ENCODE peak calls at places on chromosomes 1 and 21, in four cellular contexts. F is naive thymus-derived CD4-positive, alpha-beta T cell; W is small intestine; R is astrocyte. I is an unnamed sample.

GRCh38 chr21:32415999-32416398 is 3.5 kb downstream of the EVA1C start:
- DNase-seq in F (no peak), W (no peak), R (no peak), I (no peak)

GRCh38 chr21:41686664-41687063 is 80.2 kb downstream of the RIPK4 start:
- DNase-seq in F (no peak), W (peak), R (no peak), I (no peak)

GRCh38 chr1:11067716-11068495 is 8.1 kb upstream of the SRM start:
- DNase-seq in F (no peak), W (no peak), R (no peak), I (no peak)

GRCh38 chr1:115685029-115685705 is 43.4 kb downstream of the VANGL1 start:
- DNase-seq in F (no peak), W (no peak), R (no peak), I (no peak)

GRCh38 chr1:116763116-116763786 is 9.0 kb downstream of the CD2 start:
- DNase-seq in F (peak), W (no peak), R (no peak), I (no peak)

GRCh38 chr1:15090373-15090772 is 63.2 kb upstream of the TMEM51 start:
- DNase-seq in F (no peak), W (peak), R (no peak), I (peak)

GRCh38 chr1:223844962-223845809 is 561 bp downstream of the TP53BP2 start:
- DNase-seq in F (peak), W (peak), R (peak), I (peak)

GRCh38 chr1:161130266-161130665 is 2.2 kb downstream of the DEDD start:
- DNase-seq in F (no peak), W (no peak), R (no peak), I (no peak)

GRCh38 chr1:161885013-161885412 is 118.9 kb downstream of the ATF6 start:
- DNase-seq in F (no peak), W (no peak), R (peak), I (no peak)

GRCh38 chr1:234765181-234765580 is 155.2 kb upstream of the IRF2BP2 start:
- DNase-seq in F (no peak), W (no peak), R (no peak), I (no peak)

GRCh38 chr1:32817815-32818786 is 648 bp downstream of the S100PBP start:
- DNase-seq in F (peak), W (peak), R (peak), I (peak)

GRCh38 chr1:211479624-211480023 is 12.3 kb downstream of the RD3 start:
- DNase-seq in F (no peak), W (no peak), R (no peak), I (no peak)

GRCh38 chr1:110339427-110340206 is 440 bp downstream of the RBM15 start:
- DNase-seq in F (peak), W (peak), R (peak), I (peak)

GRCh38 chr1:243343970-243344749 is 88.3 kb downstream of the SDCCAG8 start:
- DNase-seq in F (peak), W (peak), R (peak), I (peak)

GRCh38 chr1:151847867-151848596 is 5.5 kb downstream of the THEM5 start:
- DNase-seq in F (no peak), W (no peak), R (no peak), I (no peak)

GRCh38 chr1:59331686-59332085 is 34.8 kb downstream of the FGGY start:
- DNase-seq in F (no peak), W (no peak), R (no peak), I (no peak)

GRCh38 chr1:222861057-222861456 is 46.2 kb downstream of the DISP1 start:
- DNase-seq in F (no peak), W (no peak), R (no peak), I (no peak)

GRCh38 chr1:212612251-212612961 is 3.8 kb downstream of the ATF3 start:
- DNase-seq in F (no peak), W (no peak), R (no peak), I (no peak)

GRCh38 chr1:62286778-62287224 is 32.4 kb downstream of the KANK4 start:
- DNase-seq in F (no peak), W (peak), R (no peak), I (peak)

GRCh38 chr1:244353572-244354091 is 98.1 kb downstream of the ADSS2 start:
- DNase-seq in F (no peak), W (peak), R (peak), I (peak)

GRCh38 chr21:25639922-25640670 is 1.0 kb downstream of the JAM2 start:
- DNase-seq in F (no peak), W (no peak), R (no peak), I (peak)

GRCh38 chr21:25638634-25639166 is 358 bp upstream of the JAM2 start:
- DNase-seq in F (no peak), W (no peak), R (no peak), I (no peak)

GRCh38 chr21:25643486-25643885 is 4.4 kb downstream of the JAM2 start:
- DNase-seq in F (no peak), W (no peak), R (no peak), I (no peak)

GRCh38 chr21:25639167-25639921 is at the start of gene JAM2:
- DNase-seq in F (peak), W (no peak), R (peak), I (peak)

DNA sequence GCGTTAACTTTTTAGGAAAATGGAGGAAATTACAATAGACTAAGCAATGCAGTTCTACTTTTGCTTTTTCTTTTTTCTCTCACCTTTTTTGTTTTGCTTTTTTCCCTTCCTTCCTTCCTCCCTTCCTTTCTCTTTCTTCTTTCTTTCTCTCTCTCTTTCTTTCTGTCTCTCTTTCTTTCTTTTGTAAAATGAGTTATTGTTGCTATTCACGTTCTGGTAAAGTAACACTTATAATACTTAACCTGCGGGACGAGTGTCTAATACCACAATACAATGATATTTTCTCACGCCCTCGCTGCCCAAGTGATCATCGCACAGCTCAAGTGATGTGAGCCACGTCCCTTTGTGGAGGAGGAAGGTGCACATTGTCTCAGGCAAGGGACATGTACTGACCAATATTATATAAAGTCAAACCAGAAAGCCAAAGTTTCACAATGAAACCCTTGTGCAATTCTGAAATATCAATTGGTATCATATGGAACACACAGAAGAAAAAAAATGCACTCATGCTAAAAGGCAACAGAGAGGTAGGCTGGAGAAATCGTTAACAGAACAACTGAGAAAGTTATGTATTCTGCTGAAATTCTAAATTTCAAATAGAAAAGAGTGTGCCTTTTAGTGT is 1.7 kb downstream of the JAM2 start:
- DNase-seq in F (no peak), W (no peak), R (no peak), I (no peak)
- H3K27ac ChIP-seq in F (no peak), W (no peak), R (no peak), I (no peak)

GRCh38 chr1:184567648-184568047 is 180.8 kb downstream of the C1orf21 start:
- DNase-seq in F (no peak), W (no peak), R (peak), I (peak)
- H3K4me3 ChIP-seq in F (no peak), W (no peak), R (no peak), I (no peak)

GRCh38 chr1:17542696-17543095 is 3.2 kb downstream of the ARHGEF10L start:
- DNase-seq in F (no peak), W (peak), R (no peak), I (no peak)
- H3K27ac ChIP-seq in F (no peak), W (no peak), R (no peak), I (no peak)

DNA sequence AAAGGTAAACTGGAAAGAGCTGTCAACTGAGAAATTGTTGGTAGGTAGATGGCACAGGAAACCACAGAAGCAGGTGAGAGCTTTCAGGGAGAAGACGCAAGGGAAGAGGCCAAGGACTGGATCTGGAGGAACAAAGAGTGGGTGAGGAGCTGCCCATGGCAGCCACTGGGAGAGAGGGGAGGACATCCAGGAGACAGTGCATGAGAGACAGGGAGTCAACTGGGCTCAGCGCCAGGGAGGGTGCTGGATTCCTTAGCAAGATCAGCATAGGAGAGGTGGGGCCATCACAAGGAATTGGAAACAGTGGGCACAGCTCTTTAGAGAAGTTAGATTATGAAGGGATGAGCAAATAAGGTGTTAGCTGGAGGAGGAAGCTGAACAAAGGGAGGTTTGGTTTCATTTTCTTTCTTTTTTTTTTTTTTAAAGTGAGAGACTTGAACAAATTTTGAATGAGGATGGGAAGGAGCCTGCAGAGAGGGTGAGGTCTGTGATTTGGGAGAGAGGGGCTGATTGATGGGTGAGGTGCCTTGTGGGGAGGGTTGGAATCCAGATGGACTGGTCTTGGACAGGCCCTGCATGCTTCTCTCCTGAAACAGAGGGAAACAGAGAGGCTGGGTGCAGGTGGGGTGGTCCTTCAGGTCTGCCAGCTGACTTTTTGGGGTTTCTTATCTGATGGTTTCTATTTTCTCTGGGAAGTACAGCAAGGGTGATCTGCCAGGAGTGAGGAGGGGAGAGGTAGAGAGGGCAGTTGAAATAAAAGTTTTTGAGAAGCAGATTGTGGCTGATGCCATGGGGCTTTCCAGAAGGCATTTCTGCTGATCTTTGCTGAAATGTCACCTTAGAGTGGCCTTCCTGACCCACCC is 5.4 kb downstream of the CYP4B1 start:
- DNase-seq in F (no peak), W (no peak), R (no peak), I (no peak)
- H3K4me3 ChIP-seq in F (no peak), W (no peak), R (no peak), I (no peak)

DNA sequence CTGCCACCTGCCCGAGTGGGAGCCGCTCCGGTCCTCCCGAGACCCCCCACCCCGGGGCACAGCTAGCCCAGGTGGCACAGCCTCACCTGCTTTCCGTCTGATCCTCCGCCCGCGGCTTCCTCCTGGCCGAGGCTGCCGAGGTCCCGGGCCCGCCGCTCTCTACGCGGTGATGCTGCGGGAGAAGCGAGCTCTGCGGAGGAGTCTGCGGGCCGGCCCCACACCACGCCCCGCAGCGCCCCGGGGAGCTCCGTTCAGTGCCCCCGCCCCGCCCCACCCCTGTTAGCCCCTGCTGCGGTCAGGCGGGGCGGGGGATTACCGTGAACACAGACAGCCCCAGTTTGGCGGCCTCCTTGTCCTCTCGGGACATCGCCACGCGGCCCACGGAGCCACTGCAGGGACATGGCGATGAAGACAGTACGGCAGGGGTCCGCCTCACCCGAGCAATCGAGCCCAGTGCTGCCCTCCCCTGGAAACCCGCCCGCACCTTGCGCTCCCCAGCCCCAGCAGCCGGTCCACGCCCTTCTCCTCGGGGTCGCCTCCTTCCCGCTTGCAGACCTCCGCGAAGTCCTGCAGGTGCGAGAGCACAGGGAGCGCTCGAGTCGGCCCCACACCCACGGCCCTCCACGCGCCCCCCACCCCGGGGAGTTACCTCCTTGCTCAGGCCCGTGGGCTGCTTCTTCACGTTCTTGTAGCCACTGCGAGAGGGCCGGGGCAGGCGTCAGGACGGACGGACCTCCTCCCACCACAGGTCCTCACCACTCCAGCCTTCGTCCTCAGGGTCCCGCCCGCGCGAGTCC is 933 bp downstream of the C1orf35 start:
- DNase-seq in F (peak), W (peak), R (no peak), I (peak)
- H3K27ac ChIP-seq in F (peak), W (peak), R (peak), I (no peak)

DNA sequence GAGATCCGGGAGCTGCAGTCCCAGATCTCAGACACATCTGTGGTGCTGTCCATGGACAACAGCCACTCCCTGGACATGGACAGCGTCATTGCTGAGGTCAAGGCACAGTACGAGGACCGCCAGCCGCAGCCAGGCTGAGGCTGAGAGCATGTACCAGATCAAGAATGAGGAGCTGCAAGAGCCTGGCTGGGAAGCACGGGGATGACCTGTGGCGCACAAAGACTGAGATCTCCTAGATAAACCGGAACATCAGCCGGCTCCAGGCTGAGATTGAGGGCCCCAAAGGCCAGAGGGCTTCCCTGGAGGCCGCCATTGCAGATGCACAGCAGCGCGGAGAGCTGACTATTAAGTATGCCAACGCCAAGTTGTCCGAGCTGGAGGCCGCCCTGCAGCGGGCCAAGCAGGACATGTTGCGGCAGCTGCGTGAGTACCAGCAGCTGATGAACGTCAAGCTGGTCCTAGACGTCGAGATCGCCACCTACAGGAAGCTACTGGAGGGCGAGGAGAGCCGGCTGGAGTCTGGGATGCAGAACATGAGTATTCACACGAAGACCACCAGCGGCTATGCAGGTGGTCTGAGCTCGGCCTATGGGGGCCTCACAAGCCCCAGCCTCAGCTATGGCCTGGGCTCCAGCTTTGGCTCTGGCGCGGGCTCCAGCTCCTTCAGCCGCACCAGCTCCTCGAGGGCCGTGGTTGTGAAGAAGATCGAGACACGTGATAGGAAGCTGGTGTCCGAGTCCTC is 25.5 kb downstream of the ETV3L start:
- DNase-seq in F (no peak), W (peak), R (peak), I (peak)
- H3K4me3 ChIP-seq in F (no peak), W (no peak), R (no peak), I (no peak)

GRCh38 chr1:210262167-210262896 is 29.7 kb downstream of the SERTAD4 start:
- DNase-seq in F (no peak), W (no peak), R (peak), I (no peak)

GRCh38 chr1:210260087-210260486 is 27.5 kb downstream of the SERTAD4 start:
- DNase-seq in F (no peak), W (no peak), R (no peak), I (no peak)

GRCh38 chr1:210263963-210264362 is 31.4 kb downstream of the SERTAD4 start:
- DNase-seq in F (no peak), W (no peak), R (no peak), I (no peak)

GRCh38 chr1:210264521-210265380 is 32.2 kb downstream of the SERTAD4 start:
- DNase-seq in F (no peak), W (no peak), R (peak), I (no peak)

DNA sequence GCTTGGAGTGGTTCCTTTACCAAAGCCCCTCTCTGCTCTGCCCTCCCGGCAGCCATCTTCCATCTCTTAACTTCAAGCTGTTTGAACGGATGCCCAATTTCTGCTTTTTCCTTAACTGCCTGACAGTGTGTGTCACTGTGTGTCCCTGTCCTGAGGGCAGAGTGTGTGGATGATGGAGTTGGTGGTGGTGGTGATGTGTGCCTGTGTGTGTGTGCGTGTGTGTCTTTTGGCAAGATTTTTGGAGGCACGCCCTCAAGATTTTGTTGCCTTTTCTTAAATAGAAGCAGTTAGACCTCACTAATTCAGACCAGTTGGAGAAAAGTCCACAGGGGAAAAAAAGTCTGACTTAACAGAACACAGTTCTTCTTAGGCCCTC is 30.3 kb downstream of the SERTAD4 start:
- DNase-seq in F (no peak), W (no peak), R (no peak), I (no peak)
- H3K27ac ChIP-seq in F (no peak), W (no peak), R (peak), I (no peak)

I was measured in neural progenitor cell.